ENCODE peak calls at places on chromosome 9, in eight cellular contexts. One of them, this sample, is unnamed.

GRCh38 chr9:78595200-78595945 is 298.4 kb downstream of the PSAT1 start:
- DNase-seq in H9: no peak
- DNase-seq in breast epithelium: no peak
- DNase-seq in PC-3: no peak
- DNase-seq in GM19239: no peak
- DNase-seq in aorta: no peak
- DNase-seq in brain microvascular endothelial cell: peak; percentile 37
- DNase-seq in activated CD4-positive, CD25-positive, alpha-beta regulatory T cell treated with anti-CD3 and anti-CD28 coated beads, Interleukin-2, amount 50 U/mL, for 72 hours: no peak
- DNase-seq in this sample: no peak

GRCh38 chr9:92745236-92745790 is 19.3 kb downstream of the BICD2 start:
- DNase-seq in breast epithelium: no peak
- DNase-seq in H9: no peak
- DNase-seq in brain microvascular endothelial cell: no peak
- DNase-seq in activated CD4-positive, CD25-positive, alpha-beta regulatory T cell treated with anti-CD3 and anti-CD28 coated beads, Interleukin-2, amount 50 U/mL, for 72 hours: no peak
- DNase-seq in GM19239: no peak
- DNase-seq in PC-3: no peak
- DNase-seq in aorta: no peak
- DNase-seq in this sample: no peak

GRCh38 chr9:109134167-109134578 is 14.4 kb upstream of the TMEM245 start:
- DNase-seq in H9: no peak
- DNase-seq in aorta: no peak
- DNase-seq in PC-3: no peak
- DNase-seq in breast epithelium: no peak
- DNase-seq in activated CD4-positive, CD25-positive, alpha-beta regulatory T cell treated with anti-CD3 and anti-CD28 coated beads, Interleukin-2, amount 50 U/mL, for 72 hours: no peak
- DNase-seq in brain microvascular endothelial cell: no peak
- DNase-seq in GM19239: no peak
- DNase-seq in this sample: no peak

GRCh38 chr9:130072515-130073235 is 19.0 kb downstream of the GPR107 start:
- DNase-seq in aorta: no peak
- DNase-seq in H9: no peak
- DNase-seq in PC-3: peak; percentile 60
- DNase-seq in brain microvascular endothelial cell: peak; percentile 64
- DNase-seq in breast epithelium: no peak
- DNase-seq in GM19239: no peak
- DNase-seq in activated CD4-positive, CD25-positive, alpha-beta regulatory T cell treated with anti-CD3 and anti-CD28 coated beads, Interleukin-2, amount 50 U/mL, for 72 hours: no peak
- DNase-seq in this sample: no peak

GRCh38 chr9:19456996-19457693 is 48.3 kb downstream of the ACER2 start:
- DNase-seq in brain microvascular endothelial cell: peak; percentile 63
- DNase-seq in GM19239: peak; percentile 72
- DNase-seq in aorta: peak; percentile 58
- DNase-seq in activated CD4-positive, CD25-positive, alpha-beta regulatory T cell treated with anti-CD3 and anti-CD28 coated beads, Interleukin-2, amount 50 U/mL, for 72 hours: peak; percentile 58
- DNase-seq in H9: peak; percentile 79
- DNase-seq in breast epithelium: no peak
- DNase-seq in PC-3: peak; percentile 82
- DNase-seq in this sample: peak; percentile 60

GRCh38 chr9:115204827-115205506 is 87.0 kb upstream of the TNC start:
- DNase-seq in breast epithelium: no peak
- DNase-seq in aorta: no peak
- DNase-seq in PC-3: peak; percentile 74
- DNase-seq in brain microvascular endothelial cell: peak; percentile 74
- DNase-seq in H9: no peak
- DNase-seq in activated CD4-positive, CD25-positive, alpha-beta regulatory T cell treated with anti-CD3 and anti-CD28 coated beads, Interleukin-2, amount 50 U/mL, for 72 hours: no peak
- DNase-seq in GM19239: no peak
- DNase-seq in this sample: no peak

GRCh38 chr9:104094534-104095020 is 468 bp downstream of the SMC2 start:
- DNase-seq in GM19239: no peak
- DNase-seq in breast epithelium: no peak
- DNase-seq in brain microvascular endothelial cell: no peak
- DNase-seq in H9: no peak
- DNase-seq in activated CD4-positive, CD25-positive, alpha-beta regulatory T cell treated with anti-CD3 and anti-CD28 coated beads, Interleukin-2, amount 50 U/mL, for 72 hours: no peak
- DNase-seq in PC-3: peak; percentile 11
- DNase-seq in aorta: no peak
- DNase-seq in this sample: no peak

GRCh38 chr9:99023831-99024230 is 80.1 kb downstream of the COL15A1 start:
- DNase-seq in H9: no peak
- DNase-seq in PC-3: no peak
- DNase-seq in GM19239: no peak
- DNase-seq in brain microvascular endothelial cell: peak; percentile 55
- DNase-seq in aorta: no peak
- DNase-seq in breast epithelium: no peak
- DNase-seq in activated CD4-positive, CD25-positive, alpha-beta regulatory T cell treated with anti-CD3 and anti-CD28 coated beads, Interleukin-2, amount 50 U/mL, for 72 hours: no peak
- DNase-seq in this sample: peak; percentile 86

GRCh38 chr9:2116073-2116472 is 100.9 kb downstream of the SMARCA2 start:
- DNase-seq in H9: peak; percentile 67
- DNase-seq in breast epithelium: no peak
- DNase-seq in GM19239: no peak
- DNase-seq in PC-3: peak; percentile 40
- DNase-seq in brain microvascular endothelial cell: peak; percentile 14
- DNase-seq in aorta: no peak
- DNase-seq in activated CD4-positive, CD25-positive, alpha-beta regulatory T cell treated with anti-CD3 and anti-CD28 coated beads, Interleukin-2, amount 50 U/mL, for 72 hours: no peak
- DNase-seq in this sample: peak; percentile 14

GRCh38 chr9:98980291-98980690 is 36.6 kb downstream of the COL15A1 start:
- DNase-seq in brain microvascular endothelial cell: no peak
- DNase-seq in aorta: no peak
- DNase-seq in breast epithelium: no peak
- DNase-seq in activated CD4-positive, CD25-positive, alpha-beta regulatory T cell treated with anti-CD3 and anti-CD28 coated beads, Interleukin-2, amount 50 U/mL, for 72 hours: no peak
- DNase-seq in H9: no peak
- DNase-seq in GM19239: no peak
- DNase-seq in PC-3: no peak
- DNase-seq in this sample: no peak

GRCh38 chr9:105647595-105648349 is 14.5 kb upstream of the TAL2 start:
- DNase-seq in H9: peak; percentile 51
- DNase-seq in activated CD4-positive, CD25-positive, alpha-beta regulatory T cell treated with anti-CD3 and anti-CD28 coated beads, Interleukin-2, amount 50 U/mL, for 72 hours: no peak
- DNase-seq in brain microvascular endothelial cell: peak; percentile 27
- DNase-seq in aorta: no peak
- DNase-seq in PC-3: no peak
- DNase-seq in GM19239: no peak
- DNase-seq in breast epithelium: no peak
- DNase-seq in this sample: peak; percentile 25

GRCh38 chr9:33130501-33130900 is 36.6 kb downstream of the B4GALT1 start:
- DNase-seq in brain microvascular endothelial cell: peak; percentile 37
- DNase-seq in activated CD4-positive, CD25-positive, alpha-beta regulatory T cell treated with anti-CD3 and anti-CD28 coated beads, Interleukin-2, amount 50 U/mL, for 72 hours: no peak
- DNase-seq in breast epithelium: no peak
- DNase-seq in aorta: no peak
- DNase-seq in H9: no peak
- DNase-seq in GM19239: no peak
- DNase-seq in PC-3: peak; percentile 38
- DNase-seq in this sample: no peak

GRCh38 chr9:122088880-122089567 is 4.1 kb downstream of the TTLL11 start:
- DNase-seq in breast epithelium: no peak
- DNase-seq in aorta: no peak
- DNase-seq in H9: no peak
- DNase-seq in activated CD4-positive, CD25-positive, alpha-beta regulatory T cell treated with anti-CD3 and anti-CD28 coated beads, Interleukin-2, amount 50 U/mL, for 72 hours: no peak
- DNase-seq in GM19239: no peak
- DNase-seq in PC-3: no peak
- DNase-seq in brain microvascular endothelial cell: no peak
- DNase-seq in this sample: no peak

GRCh38 chr9:9392755-9393154 is 1220.0 kb downstream of the PTPRD start:
- DNase-seq in activated CD4-positive, CD25-positive, alpha-beta regulatory T cell treated with anti-CD3 and anti-CD28 coated beads, Interleukin-2, amount 50 U/mL, for 72 hours: no peak
- DNase-seq in brain microvascular endothelial cell: no peak
- DNase-seq in aorta: no peak
- DNase-seq in GM19239: no peak
- DNase-seq in H9: no peak
- DNase-seq in PC-3: no peak
- DNase-seq in breast epithelium: no peak
- DNase-seq in this sample: no peak

GRCh38 chr9:91188719-91189590 is 172.8 kb downstream of the AUH start:
- DNase-seq in breast epithelium: no peak
- DNase-seq in activated CD4-positive, CD25-positive, alpha-beta regulatory T cell treated with anti-CD3 and anti-CD28 coated beads, Interleukin-2, amount 50 U/mL, for 72 hours: no peak
- DNase-seq in brain microvascular endothelial cell: no peak
- DNase-seq in aorta: no peak
- DNase-seq in H9: no peak
- DNase-seq in PC-3: no peak
- DNase-seq in GM19239: no peak
- DNase-seq in this sample: no peak

GRCh38 chr9:129289883-129290282 is 111.8 kb upstream of the IER5L start:
- DNase-seq in GM19239: no peak
- DNase-seq in brain microvascular endothelial cell: no peak
- DNase-seq in breast epithelium: peak; percentile 15
- DNase-seq in activated CD4-positive, CD25-positive, alpha-beta regulatory T cell treated with anti-CD3 and anti-CD28 coated beads, Interleukin-2, amount 50 U/mL, for 72 hours: peak; percentile 7
- DNase-seq in H9: no peak
- DNase-seq in aorta: no peak
- DNase-seq in PC-3: no peak
- DNase-seq in this sample: no peak

GRCh38 chr9:35935755-35936509 is 22.0 kb downstream of the OR2S2 start:
- DNase-seq in H9: no peak
- DNase-seq in breast epithelium: no peak
- DNase-seq in GM19239: no peak
- DNase-seq in brain microvascular endothelial cell: peak; percentile 31
- DNase-seq in activated CD4-positive, CD25-positive, alpha-beta regulatory T cell treated with anti-CD3 and anti-CD28 coated beads, Interleukin-2, amount 50 U/mL, for 72 hours: no peak
- DNase-seq in aorta: no peak
- DNase-seq in PC-3: peak; percentile 11
- DNase-seq in this sample: no peak

GRCh38 chr9:127968717-127969383 is 11.9 kb downstream of the EEIG1 start:
- DNase-seq in breast epithelium: peak; percentile 77
- DNase-seq in PC-3: peak; percentile 36
- DNase-seq in H9: no peak
- DNase-seq in activated CD4-positive, CD25-positive, alpha-beta regulatory T cell treated with anti-CD3 and anti-CD28 coated beads, Interleukin-2, amount 50 U/mL, for 72 hours: no peak
- DNase-seq in aorta: peak; percentile 60
- DNase-seq in GM19239: no peak
- DNase-seq in brain microvascular endothelial cell: peak; percentile 76
- DNase-seq in this sample: peak; percentile 80

This sample was measured in BE2C.